ENCODE peak calls at places on chromosome 6, in seven cellular contexts. Y is C1 segment of cervical spinal cord; P is stimulated activated CD4-positive, alpha-beta T cell treated with anti-CD3 and anti-CD28 coated beads, Interleukin-15, amount 100 ng/mL, for 48 hours; I is T-helper 17 cell; W is tibial nerve; J is adrenal gland; S is NCI-H1092 treated with DMSO at 0.1 percent for 48 hours. H is an unnamed sample.
A peak's percentile ranks its signal among the peaks of the same experiment; 100 is the strongest.

GRCh38 chr6:143607959-143608358 is 69.8 kb upstream of the PHACTR2 start:
- DNase-seq in W (no peak), P (no peak), J (peak; percentile 43), I (no peak), Y (no peak), S (peak; percentile 11), H (no peak)

GRCh38 chr6:81847866-81848265 is 95.4 kb upstream of the TENT5A start:
- DNase-seq in S (no peak), Y (no peak), W (no peak), P (no peak), J (no peak), I (no peak), H (no peak)

GRCh38 chr6:111802720-111803119 is 70.5 kb downstream of the FYN start:
- DNase-seq in I (no peak), W (no peak), Y (no peak), P (no peak), J (no peak), S (no peak), H (no peak)

GRCh38 chr6:113927001-113927400 is 43.9 kb downstream of the HDAC2 start:
- DNase-seq in I (no peak), Y (no peak), P (no peak), W (no peak), J (no peak), S (no peak), H (no peak)

GRCh38 chr6:128068110-128068460 is 167.2 kb upstream of the THEMIS start:
- DNase-seq in S (no peak), I (no peak), J (no peak), P (no peak), Y (no peak), W (no peak), H (no peak)

GRCh38 chr6:107670792-107671199 is 153.3 kb downstream of the SCML4 start:
- DNase-seq in J (peak; percentile 76), S (no peak), I (no peak), P (no peak), W (peak; percentile 57), Y (peak; percentile 52), H (peak; percentile 53)

GRCh38 chr6:24864345-24864744 is 65.6 kb upstream of the ARMH2 start:
- DNase-seq in W (no peak), I (no peak), P (no peak), J (no peak), S (peak; percentile 23), Y (no peak), H (no peak)

GRCh38 chr6:69775450-69775849 is 21.4 kb downstream of the LMBRD1 start:
- DNase-seq in P (no peak), J (no peak), W (no peak), Y (no peak), I (no peak), S (no peak), H (no peak)

GRCh38 chr6:145897552-145897951 is 66.6 kb downstream of the SHPRH start:
- DNase-seq in J (no peak), Y (no peak), W (no peak), I (no peak), P (no peak), S (no peak), H (no peak)

GRCh38 chr6:41442800-41443501 is 103.2 kb upstream of the FOXP4 start:
- DNase-seq in J (peak; percentile 36), I (no peak), W (peak; percentile 48), P (no peak), S (peak; percentile 22), Y (peak; percentile 45), H (no peak)

GRCh38 chr6:35258858-35259193 is 709 bp upstream of the ZNF76 start:
- DNase-seq in Y (peak; percentile 59), P (no peak), J (no peak), S (no peak), W (peak; percentile 29), I (peak; percentile 25), H (peak; percentile 84)

GRCh38 chr6:15481892-15482291 is 180.9 kb downstream of the DTNBP1 start:
- DNase-seq in I (no peak), Y (no peak), W (no peak), J (no peak), S (no peak), P (peak; percentile 24), H (no peak)

GRCh38 chr6:105273589-105273988 is 93.8 kb upstream of the POPDC3 start:
- DNase-seq in P (no peak), S (no peak), I (no peak), Y (no peak), J (no peak), W (no peak), H (no peak)

GRCh38 chr6:167987811-167988495 is 9.5 kb upstream of the KIF25 start:
- DNase-seq in I (no peak), J (no peak), W (peak; percentile 4), P (no peak), Y (no peak), S (no peak), H (no peak)

GRCh38 chr6:19851273-19852089 is 14.3 kb downstream of the ID4 start:
- DNase-seq in W (peak; percentile 46), P (no peak), I (no peak), Y (no peak), J (no peak), S (peak; percentile 67), H (peak; percentile 58)

GRCh38 chr6:151948007-151948745 is 140.7 kb downstream of the ESR1 start:
- DNase-seq in W (no peak), Y (no peak), S (no peak), I (no peak), J (no peak), P (no peak), H (peak; percentile 79)

GRCh38 chr6:4549556-4550226 is 226.5 kb upstream of the CDYL start:
- DNase-seq in J (no peak), W (no peak), S (no peak), I (no peak), P (no peak), Y (no peak), H (no peak)

GRCh38 chr6:134722996-134723871 is 226.7 kb downstream of the ALDH8A1 start:
- DNase-seq in W (no peak), S (no peak), J (no peak), P (no peak), I (no peak), Y (no peak), H (no peak)

GRCh38 chr6:169016758-169017157 is 236.9 kb downstream of the THBS2 start:
- DNase-seq in P (no peak), S (no peak), Y (no peak), W (no peak), J (no peak), I (no peak), H (no peak)

GRCh38 chr6:3987072-3987471 is 91.9 kb downstream of the FAM217A start:
- DNase-seq in J (no peak), W (no peak), P (no peak), Y (no peak), S (no peak), I (no peak), H (no peak)

GRCh38 chr6:136341967-136342366 is 52.3 kb upstream of the BCLAF1 start:
- DNase-seq in Y (no peak), W (no peak), P (no peak), S (no peak), J (no peak), I (no peak), H (peak; percentile 49)

H was measured in Karpas-422.